ENCODE peak calls at places on chromosomes 12 and 14, in eight cellular contexts. R is Panc1, K is HFFc6, B is MM.1S, N is heart left ventricle, Y is BE2C, A is left lung, D is GM13976. E is an unnamed sample.

GRCh38 chr14:20866963-20867362 is 24.2 kb upstream of the RNASE3 start:
- DNase-seq in R (no peak), K (no peak), B (no peak), N (no peak), Y (no peak), A (no peak), D (no peak), E (no peak)

GRCh38 chr12:109686523-109686922 is 27.1 kb upstream of the FAM222A start:
- DNase-seq in R (no peak), K (no peak), B (no peak), N (no peak), Y (no peak), A (no peak), D (no peak), E (no peak)

GRCh38 chr14:85414142-85414541 is 115.8 kb upstream of the FLRT2 start:
- DNase-seq in R (no peak), K (no peak), B (no peak), N (no peak), Y (no peak), A (no peak), D (no peak), E (no peak)

GRCh38 chr14:45559626-45560025 is 306.6 kb upstream of the MIS18BP1 start:
- DNase-seq in R (no peak), K (no peak), B (no peak), N (no peak), Y (no peak), A (no peak), D (no peak), E (no peak)

GRCh38 chr14:40838601-40839000 is 768.1 kb upstream of the LRFN5 start:
- DNase-seq in R (no peak), K (no peak), B (no peak), N (no peak), Y (no peak), A (no peak), D (no peak), E (no peak)

GRCh38 chr12:121439715-121440114 is 39.8 kb downstream of the RNF34 start:
- DNase-seq in R (no peak), K (no peak), B (no peak), N (no peak), Y (no peak), A (no peak), D (no peak), E (no peak)

GRCh38 chr12:105253882-105254513 is 18.0 kb upstream of the APPL2 start:
- DNase-seq in R (no peak), K (peak), B (no peak), N (no peak), Y (no peak), A (no peak), D (no peak), E (no peak)

GRCh38 chr14:89466939-89467338 is 49.9 kb upstream of the FOXN3 start:
- DNase-seq in R (no peak), K (no peak), B (no peak), N (no peak), Y (no peak), A (no peak), D (no peak), E (no peak)

GRCh38 chr14:22549981-22550670 is 38.9 kb downstream of the DAD1 start:
- DNase-seq in R (no peak), K (no peak), B (no peak), N (no peak), Y (no peak), A (no peak), D (peak), E (no peak)

GRCh38 chr14:103428732-103429556 is 43.7 kb downstream of the MARK3 start:
- DNase-seq in R (no peak), K (no peak), B (no peak), N (no peak), Y (peak), A (no peak), D (no peak), E (no peak)

GRCh38 chr14:65200454-65200853 is 98.1 kb upstream of the MAX start:
- DNase-seq in R (no peak), K (peak), B (no peak), N (no peak), Y (no peak), A (no peak), D (no peak), E (no peak)

GRCh38 chr14:78075610-78076277 is 94.4 kb upstream of the NRXN3 start:
- DNase-seq in R (no peak), K (no peak), B (no peak), N (no peak), Y (no peak), A (no peak), D (no peak), E (no peak)

GRCh38 chr14:41805633-41806032 is 199.0 kb downstream of the LRFN5 start:
- DNase-seq in R (no peak), K (no peak), B (no peak), N (no peak), Y (no peak), A (no peak), D (no peak), E (no peak)

GRCh38 chr14:56874375-56874774 is 64.1 kb upstream of the OTX2 start:
- DNase-seq in R (peak), K (no peak), B (no peak), N (no peak), Y (peak), A (no peak), D (peak), E (no peak)
- TF ChIP-seq CTCF in R (peak), K (peak), B (no peak), N (no peak), Y (peak), A (no peak), D (peak), E (peak)

GRCh38 chr14:106556665-106557289 is 1030.4 kb downstream of the TMEM121 start:
- DNase-seq in R (peak), K (no peak), B (peak), N (no peak), Y (peak), A (no peak), D (peak), E (peak)
- TF ChIP-seq CTCF in R (peak), K (peak), B (peak), N (peak), Y (peak), A (peak), D (peak), E (peak)

GRCh38 chr12:102769323-102769916 is 147.6 kb downstream of the PAH start:
- DNase-seq in R (peak), K (peak), B (peak), N (peak), Y (peak), A (no peak), D (peak), E (no peak)
- TF ChIP-seq CTCF in R (peak), K (peak), B (peak), N (peak), Y (peak), A (peak), D (peak), E (peak)

DNA sequence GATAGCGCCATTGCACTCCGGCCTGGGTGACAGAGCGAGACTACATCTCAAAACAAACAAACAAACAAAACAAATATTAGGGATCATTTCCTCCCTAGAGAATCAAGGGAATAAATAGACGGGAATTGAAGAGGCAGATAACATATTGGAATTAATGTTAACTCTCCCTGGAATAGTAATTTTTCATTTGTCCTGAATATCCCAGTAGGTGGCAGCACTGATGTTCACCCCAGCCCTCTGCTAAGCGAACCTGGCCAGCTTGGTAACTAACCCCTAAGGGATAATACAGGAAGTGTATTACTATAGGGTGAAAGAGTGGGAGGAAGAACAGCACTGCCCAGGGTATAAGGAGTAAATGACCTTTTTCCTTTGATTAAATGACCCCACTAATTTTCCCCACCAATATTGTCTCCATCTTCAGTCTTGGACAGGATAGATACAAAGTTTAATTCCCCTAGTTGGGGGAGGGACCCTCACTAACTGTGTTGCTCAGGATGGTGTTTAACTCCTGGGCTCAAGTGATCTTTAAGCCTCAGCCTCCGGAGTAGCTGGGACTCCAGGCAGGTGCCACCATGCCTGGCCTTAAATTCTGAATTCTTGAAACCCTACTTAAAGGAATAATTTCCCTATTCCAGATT is 40.5 kb downstream of the SLC2A14 start:
- DNase-seq in R (peak), K (peak), B (peak), N (no peak), Y (peak), A (peak), D (peak), E (no peak)
- TF ChIP-seq CTCF in R (peak), K (peak), B (peak), N (peak), Y (peak), A (peak), D (peak), E (peak)

DNA sequence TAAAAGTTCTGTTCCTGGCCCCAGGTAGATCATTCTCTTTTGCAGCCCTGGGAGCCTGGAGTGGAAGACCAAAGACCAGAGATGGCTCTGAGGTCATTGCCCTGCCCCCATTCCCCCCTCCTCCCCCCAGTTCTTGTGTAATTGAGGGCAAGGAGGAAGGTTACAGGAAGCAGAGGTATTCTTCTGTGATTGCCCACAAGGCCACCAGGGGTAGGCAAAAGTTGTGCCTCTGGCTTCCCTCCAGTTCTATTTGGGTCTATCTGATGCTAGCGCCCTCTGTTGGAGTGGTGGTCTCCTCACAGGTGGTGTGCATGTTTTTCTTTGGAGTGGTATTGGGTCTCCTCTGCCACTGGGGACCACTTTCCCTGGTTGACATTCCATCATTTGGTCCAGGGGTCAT is 41.2 kb upstream of the CRY1 start:
- DNase-seq in R (no peak), K (no peak), B (peak), N (no peak), Y (peak), A (no peak), D (no peak), E (no peak)
- TF ChIP-seq CTCF in R (peak), K (peak), B (peak), N (no peak), Y (peak), A (no peak), D (no peak), E (peak)

GRCh38 chr12:27934278-27934677 is 38.3 kb downstream of the PTHLH start:
- DNase-seq in R (no peak), K (no peak), B (no peak), N (no peak), Y (no peak), A (no peak), D (no peak), E (no peak)

GRCh38 chr12:27940756-27941402 is 31.7 kb downstream of the PTHLH start:
- DNase-seq in R (peak), K (peak), B (peak), N (peak), Y (peak), A (peak), D (peak), E (peak)

GRCh38 chr12:27940245-27940644 is 32.3 kb downstream of the PTHLH start:
- DNase-seq in R (no peak), K (no peak), B (no peak), N (no peak), Y (no peak), A (no peak), D (no peak), E (no peak)

GRCh38 chr12:27937768-27938167 is 34.8 kb downstream of the PTHLH start:
- DNase-seq in R (no peak), K (no peak), B (no peak), N (no peak), Y (no peak), A (no peak), D (no peak), E (no peak)

GRCh38 chr12:27936196-27936595 is 36.3 kb downstream of the PTHLH start:
- DNase-seq in R (no peak), K (no peak), B (no peak), N (no peak), Y (no peak), A (no peak), D (no peak), E (no peak)
- TF ChIP-seq CTCF in R (no peak), K (no peak), B (no peak), N (no peak), Y (no peak), A (no peak), D (no peak), E (no peak)

DNA sequence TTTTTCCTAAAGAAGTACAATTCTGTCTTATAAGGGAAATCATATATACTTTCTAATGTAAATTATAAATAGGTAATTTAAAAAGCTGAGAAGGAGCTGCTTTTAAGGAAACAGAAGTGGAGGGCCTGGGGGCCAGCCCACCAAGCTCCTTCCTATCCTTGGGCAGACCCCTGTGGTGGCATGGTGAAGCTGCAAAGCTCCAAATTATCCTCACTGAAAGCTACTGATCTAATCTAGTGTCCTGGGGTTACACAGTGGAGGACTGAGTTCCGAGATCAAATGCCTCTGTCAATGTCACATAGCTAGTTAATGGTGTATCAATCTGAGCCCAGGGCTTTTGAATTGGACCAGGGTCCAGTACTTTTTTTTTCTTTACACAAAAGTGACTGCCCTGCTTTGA is 355.4 kb downstream of the CEP128 start:
- DNase-seq in R (no peak), K (no peak), B (no peak), N (no peak), Y (peak), A (no peak), D (no peak), E (no peak)
- TF ChIP-seq CTCF in R (no peak), K (no peak), B (no peak), N (no peak), Y (peak), A (no peak), D (no peak), E (no peak)

E was measured in upper lobe of right lung.